ENCODE peak calls at places on chromosomes 7 and 10, in six cellular contexts. K is pancreas, A is NB4, U is psoas muscle, T is AG09319, X is BE2C. V is an unnamed sample.

GRCh38 chr7:1458676-1459511 is at the start of gene MICALL2:
- DNase-seq in K (peak; percentile 93), A (peak; percentile 81), U (peak; percentile 90), T (peak; percentile 59), X (peak; percentile 77), V (no peak)

GRCh38 chr10:43264324-43264986 is 2.4 kb downstream of the RASGEF1A start:
- DNase-seq in K (no peak), A (no peak), U (no peak), T (no peak), X (no peak), V (no peak)

GRCh38 chr7:157497367-157497743 is 160.6 kb downstream of the DNAJB6 start:
- DNase-seq in K (no peak), A (no peak), U (no peak), T (no peak), X (no peak), V (no peak)

GRCh38 chr7:30531286-30531685 is 26.7 kb upstream of the GGCT start:
- DNase-seq in K (no peak), A (no peak), U (no peak), T (no peak), X (no peak), V (no peak)

GRCh38 chr10:697097-697875 is 7.8 kb upstream of the DIP2C start:
- DNase-seq in K (no peak), A (no peak), U (no peak), T (no peak), X (no peak), V (no peak)

GRCh38 chr7:98555403-98555802 is 61.7 kb upstream of the NPTX2 start:
- DNase-seq in K (peak; percentile 30), A (no peak), U (no peak), T (no peak), X (no peak), V (no peak)

GRCh38 chr10:54985732-54986131 is 184.7 kb upstream of the PCDH15 start:
- DNase-seq in K (no peak), A (peak; percentile 45), U (no peak), T (no peak), X (no peak), V (no peak)

GRCh38 chr7:45160374-45160773 is 2.8 kb downstream of the RAMP3 start:
- DNase-seq in K (no peak), A (peak; percentile 28), U (no peak), T (no peak), X (no peak), V (no peak)

GRCh38 chr10:34651796-34652195 is 163.3 kb downstream of the PARD3 start:
- DNase-seq in K (no peak), A (no peak), U (no peak), T (no peak), X (no peak), V (no peak)

GRCh38 chr7:158976849-158977593 is 120.7 kb downstream of the DYNC2I1 start:
- DNase-seq in K (peak; percentile 86), A (peak; percentile 91), U (peak; percentile 76), T (peak; percentile 16), X (peak; percentile 81), V (peak; percentile 83)

GRCh38 chr7:68700414-68700813 is 897.9 kb upstream of the AUTS2 start:
- DNase-seq in K (no peak), A (no peak), U (no peak), T (no peak), X (no peak), V (no peak)

GRCh38 chr7:140639366-140640053 is 1.1 kb downstream of the DENND2A start:
- DNase-seq in K (no peak), A (no peak), U (peak; percentile 64), T (no peak), X (no peak), V (no peak)

GRCh38 chr10:42926831-42927230 is 144.2 kb downstream of the BMS1 start:
- DNase-seq in K (no peak), A (peak; percentile 72), U (peak; percentile 29), T (no peak), X (peak; percentile 79), V (no peak)

GRCh38 chr10:76329891-76330575 is 898.6 kb downstream of the LRMDA start:
- DNase-seq in K (no peak), A (no peak), U (no peak), T (no peak), X (no peak), V (no peak)
- TF ChIP-seq CTCF in K (no peak), A (no peak), U (no peak), T (no peak), X (no peak), V (no peak)

DNA sequence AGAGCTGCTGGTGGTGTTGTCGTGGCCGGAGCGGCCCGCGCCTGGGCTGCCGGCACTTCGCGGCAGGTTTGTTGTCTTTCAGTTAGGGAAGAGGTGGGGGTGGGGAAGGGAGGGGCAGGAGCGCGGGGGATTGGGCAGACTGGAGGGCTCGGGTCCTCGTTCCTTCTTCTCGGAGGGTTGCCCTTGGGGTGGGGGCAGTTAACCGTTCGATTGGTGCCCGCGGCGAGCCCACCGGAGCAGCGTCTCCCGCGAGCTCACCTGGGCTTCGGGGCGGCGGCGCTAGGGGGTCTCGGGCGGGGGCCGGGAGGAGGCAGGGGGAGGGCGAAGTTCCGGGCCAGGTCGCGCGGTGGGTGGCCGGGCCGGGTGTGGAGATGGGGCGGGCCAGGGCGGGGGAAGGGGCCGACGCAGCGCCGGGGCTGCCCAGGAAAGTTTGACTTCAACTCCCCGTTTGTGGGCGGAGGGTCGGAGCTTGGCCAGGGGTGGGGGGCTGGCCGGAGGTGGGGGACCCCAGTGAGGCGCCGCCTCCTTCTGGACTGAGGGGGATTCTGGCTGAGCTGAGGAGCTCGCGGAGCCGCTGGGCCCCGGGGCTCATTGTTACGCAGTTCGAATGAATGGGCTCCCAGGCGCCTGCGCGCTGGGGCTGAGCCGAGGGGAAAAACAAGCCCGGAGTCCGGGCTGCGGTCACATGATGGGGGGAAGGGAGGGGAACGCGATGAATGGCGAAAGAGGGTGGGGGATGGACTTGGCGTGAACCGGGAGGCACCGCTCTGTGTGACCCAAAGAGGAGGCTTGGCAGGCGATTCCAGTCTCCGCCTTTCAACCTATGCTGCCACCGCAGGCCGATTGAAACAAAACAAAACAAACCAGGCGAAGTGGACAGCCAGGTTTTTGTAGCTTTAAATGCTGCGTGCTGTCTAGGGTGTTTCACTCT is 582 bp downstream of the HBP1 start:
- DNase-seq in K (peak; percentile 97), A (peak; percentile 99), U (peak; percentile 97), T (peak; percentile 96), X (peak; percentile 98), V (peak; percentile 88)
- TF ChIP-seq CTCF in K (no peak), A (no peak), U (peak; percentile 16), T (peak; percentile 11), X (no peak), V (no peak)

GRCh38 chr7:131665021-131665420 is 108.6 kb upstream of the PODXL start:
- DNase-seq in K (no peak), A (no peak), U (no peak), T (no peak), X (no peak), V (no peak)
- TF ChIP-seq CTCF in K (no peak), A (no peak), U (no peak), T (no peak), X (no peak), V (no peak)

GRCh38 chr7:21338728-21339164 is 89.1 kb upstream of the SP4 start:
- DNase-seq in K (no peak), A (peak; percentile 36), U (no peak), T (no peak), X (no peak), V (no peak)
- TF ChIP-seq CTCF in K (no peak), A (no peak), U (no peak), T (no peak), X (no peak), V (no peak)

GRCh38 chr10:132163278-132163765 is 23.4 kb upstream of the DPYSL4 start:
- DNase-seq in K (peak; percentile 70), A (peak; percentile 50), U (peak; percentile 23), T (no peak), X (peak; percentile 63), V (peak; percentile 45)
- TF ChIP-seq CTCF in K (no peak), A (peak; percentile 21), U (peak; percentile 26), T (no peak), X (no peak), V (no peak)

GRCh38 chr7:90516257-90516656 is 46.8 kb downstream of the PTTG1IP2 start:
- DNase-seq in K (no peak), A (no peak), U (no peak), T (no peak), X (no peak), V (no peak)

GRCh38 chr7:90518630-90519029 is 49.2 kb downstream of the PTTG1IP2 start:
- DNase-seq in K (no peak), A (no peak), U (no peak), T (no peak), X (no peak), V (no peak)

DNA sequence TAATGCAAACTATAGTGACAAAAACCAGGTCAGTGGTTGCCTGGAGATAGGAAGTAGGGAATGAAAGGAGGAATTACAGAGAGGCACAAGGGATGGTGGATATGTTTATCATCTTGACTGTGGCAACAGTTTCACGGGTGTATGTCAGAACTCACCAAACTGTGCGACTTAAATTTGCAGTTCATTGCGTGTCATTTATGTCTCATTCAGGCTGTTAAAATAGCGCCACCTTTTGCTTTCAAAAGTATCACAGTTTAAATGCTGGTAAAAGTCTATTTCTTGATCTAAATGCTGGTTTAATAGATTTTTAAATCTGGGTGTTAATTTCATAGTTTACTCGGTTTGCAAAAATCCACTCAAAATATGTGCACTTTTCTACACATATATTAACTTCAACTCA is 51.0 kb downstream of the PTTG1IP2 start:
- DNase-seq in K (no peak), A (peak; percentile 19), U (no peak), T (no peak), X (no peak), V (no peak)
- TF ChIP-seq CTCF in K (no peak), A (peak; percentile 39), U (no peak), T (peak; percentile 14), X (no peak), V (peak; percentile 53)